ENCODE peak calls at places on chromosome X, in four cellular contexts. Z, C, K and J are unnamed samples.

GRCh38 chrX:15680401-15680800 is 15.8 kb upstream of the CLTRN start:
- DNase-seq in Z (no peak), C (no peak), K (no peak), J (no peak)

GRCh38 chrX:129613596-129613995 is 41.2 kb downstream of the APLN start:
- DNase-seq in Z (no peak), C (no peak), K (no peak), J (no peak)

GRCh38 chrX:11151799-11152591 is 40.9 kb downstream of the HCCS start:
- DNase-seq in Z (no peak), C (no peak), K (no peak), J (no peak)

GRCh38 chrX:74536142-74537010 is 78.0 kb downstream of the RLIM start:
- DNase-seq in Z (peak), C (no peak), K (peak), J (peak)

GRCh38 chrX:13938053-13938765 is 91.5 kb downstream of the GEMIN8 start:
- DNase-seq in Z (peak), C (no peak), K (peak), J (no peak)

GRCh38 chrX:37883196-37883595 is 35.8 kb upstream of the DYNLT3 start:
- DNase-seq in Z (no peak), C (no peak), K (no peak), J (peak)

GRCh38 chrX:143661286-143661685 is 25.4 kb upstream of the SLITRK4 start:
- DNase-seq in Z (no peak), C (no peak), K (no peak), J (no peak)

GRCh38 chrX:119655125-119655524 is 37.8 kb downstream of the SEPTIN6 start:
- DNase-seq in Z (peak), C (peak), K (peak), J (peak)

GRCh38 chrX:1734806-1735205 is 119.9 kb downstream of the ASMT start:
- DNase-seq in Z (no peak), C (no peak), K (no peak), J (no peak)

GRCh38 chrX:69158166-69159040 is 6.8 kb downstream of the PJA1 start:
- DNase-seq in Z (peak), C (no peak), K (peak), J (peak)

GRCh38 chrX:6821730-6822129 is 286.8 kb upstream of the VCX3A start:
- DNase-seq in Z (no peak), C (no peak), K (no peak), J (no peak)

GRCh38 chrX:126065901-126066660 is 100.0 kb downstream of the DCAF12L2 start:
- DNase-seq in Z (no peak), C (no peak), K (no peak), J (no peak)

GRCh38 chrX:72003811-72004750 is 93.4 kb downstream of the NHSL2 start:
- DNase-seq in Z (peak), C (peak), K (no peak), J (no peak)